ENCODE peak calls at places on chromosomes 7 and 10, in five cellular contexts. C, Z, J, D and P are unnamed samples.

GRCh38 chr7:2530076-2530967 is 10.7 kb downstream of the LFNG start:
- DNase-seq in C (peak), Z (peak), J (no peak), D (no peak), P (no peak)

GRCh38 chr7:103593691-103594090 is 147.7 kb upstream of the SLC26A5 start:
- DNase-seq in C (peak), Z (peak), J (no peak), D (peak), P (no peak)

GRCh38 chr10:26216577-26216948 is at the start of gene GAD2:
- DNase-seq in C (no peak), Z (no peak), J (no peak), D (no peak), P (no peak)

GRCh38 chr10:133274751-133275682 is 1.7 kb downstream of the ADAM8 start:
- DNase-seq in C (peak), Z (peak), J (no peak), D (no peak), P (peak)

GRCh38 chr7:42292991-42293521 is 56.0 kb upstream of the GLI3 start:
- DNase-seq in C (peak), Z (no peak), J (no peak), D (no peak), P (peak)

GRCh38 chr10:69232252-69232651 is 12.1 kb downstream of the HKDC1 start:
- DNase-seq in C (peak), Z (peak), J (peak), D (peak), P (peak)

GRCh38 chr10:30048768-30049507 is 10.4 kb downstream of the JCAD start:
- DNase-seq in C (no peak), Z (no peak), J (no peak), D (no peak), P (no peak)

GRCh38 chr10:101297901-101298451 is 56.0 kb upstream of the BTRC start:
- DNase-seq in C (peak), Z (peak), J (peak), D (peak), P (no peak)

GRCh38 chr10:119281581-119282071 is 74.3 kb downstream of the GRK5 start:
- DNase-seq in C (no peak), Z (peak), J (no peak), D (no peak), P (no peak)

GRCh38 chr7:1852781-1853618 is 182.9 kb downstream of the ELFN1 start:
- DNase-seq in C (no peak), Z (no peak), J (no peak), D (no peak), P (no peak)

GRCh38 chr7:398888-399287 is 108.9 kb downstream of the FOXL3 start:
- DNase-seq in C (no peak), Z (no peak), J (no peak), D (no peak), P (no peak)

GRCh38 chr10:122304054-122304579 is 33.0 kb downstream of the BTBD16 start:
- DNase-seq in C (no peak), Z (no peak), J (no peak), D (no peak), P (no peak)

GRCh38 chr7:93430917-93431588 is 143.5 kb downstream of the CALCR start:
- DNase-seq in C (no peak), Z (no peak), J (no peak), D (no peak), P (no peak)

GRCh38 chr10:119480667-119481066 is 61.9 kb downstream of the RGS10 start:
- DNase-seq in C (no peak), Z (no peak), J (no peak), D (no peak), P (no peak)

GRCh38 chr10:21961847-21962246 is 41.7 kb downstream of the DNAJC1 start:
- DNase-seq in C (no peak), Z (no peak), J (no peak), D (peak), P (no peak)

DNA sequence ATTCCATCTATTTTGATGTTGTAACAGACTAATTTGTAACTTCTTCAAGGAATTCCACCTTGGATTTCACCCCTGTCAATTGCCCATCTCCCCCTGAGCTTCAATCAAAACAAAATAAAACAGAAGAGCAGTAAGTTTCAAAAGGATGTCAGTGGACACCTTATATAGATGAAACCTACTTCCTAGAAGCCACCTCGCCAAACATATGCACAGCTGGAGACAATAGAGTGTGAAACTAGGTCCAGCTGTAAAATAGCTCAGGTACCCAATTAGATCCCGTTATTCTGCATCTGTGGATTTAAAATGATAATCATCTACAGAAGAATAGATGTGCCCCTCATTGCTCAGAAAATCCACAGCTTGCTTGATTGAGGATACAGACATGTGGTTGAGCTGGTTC is 598.6 kb downstream of the SH2D4B start:
- DNase-seq in C (no peak), Z (no peak), J (no peak), D (no peak), P (no peak)
- H2AFZ ChIP-seq in C (no peak), Z (no peak), J (no peak), D (no peak), P (no peak)

DNA sequence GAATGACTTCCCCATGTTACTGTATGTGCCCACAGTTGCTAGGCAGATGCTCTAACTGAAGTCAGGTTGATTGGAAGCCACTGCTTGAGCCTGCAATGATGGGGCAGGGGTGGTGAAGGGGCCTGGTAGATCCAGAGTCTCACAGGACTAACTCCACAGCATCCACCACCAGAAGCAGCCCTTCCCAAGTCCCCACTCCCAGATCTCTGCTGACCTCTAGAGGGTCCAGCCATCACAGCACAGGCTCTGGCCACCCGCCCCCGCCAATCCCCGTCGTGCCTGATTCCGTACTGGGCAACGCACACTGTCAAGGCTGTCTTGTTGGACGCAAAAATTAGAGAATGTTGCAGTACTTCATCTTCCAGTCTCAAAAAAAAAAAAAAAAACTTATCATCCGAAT is 136.8 kb upstream of the PDE1C start:
- DNase-seq in C (peak), Z (peak), J (no peak), D (peak), P (no peak)
- TF ChIP-seq CTCF in C (peak), Z (no peak), J (peak), D (peak), P (no peak)

GRCh38 chr7:78043159-78043558 is 244.6 kb downstream of the PHTF2 start:
- DNase-seq in C (no peak), Z (no peak), J (no peak), D (no peak), P (no peak)

GRCh38 chr7:78052112-78052511 is 253.5 kb downstream of the PHTF2 start:
- DNase-seq in C (no peak), Z (no peak), J (no peak), D (no peak), P (no peak)

DNA sequence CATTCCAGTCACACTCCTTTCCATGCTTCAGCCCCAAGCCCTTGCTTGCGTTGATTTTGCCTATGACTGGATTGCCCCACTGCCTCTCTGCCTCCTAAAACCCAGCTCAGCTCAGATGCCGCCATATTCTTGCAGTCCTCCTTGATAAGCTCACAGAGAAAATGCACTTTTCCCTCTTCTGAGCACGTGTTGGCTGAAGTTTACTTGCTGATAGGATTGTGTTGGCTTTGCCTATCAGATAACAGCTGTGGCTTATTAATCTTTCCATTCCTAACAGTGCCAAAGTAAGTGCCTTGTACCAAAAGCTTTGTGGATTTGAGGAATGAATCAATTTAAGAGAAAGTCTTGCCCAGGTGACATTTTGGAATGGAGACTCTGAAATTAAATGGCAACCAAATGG is 249.2 kb downstream of the PHTF2 start:
- DNase-seq in C (no peak), Z (no peak), J (no peak), D (no peak), P (no peak)
- H2AFZ ChIP-seq in C (no peak), Z (no peak), J (no peak), D (no peak), P (no peak)

GRCh38 chr10:32963102-32963501 is 5.1 kb upstream of the ITGB1 start:
- DNase-seq in C (no peak), Z (peak), J (no peak), D (peak), P (no peak)

GRCh38 chr10:32960022-32960421 is 2.0 kb upstream of the ITGB1 start:
- DNase-seq in C (peak), Z (no peak), J (no peak), D (no peak), P (no peak)

GRCh38 chr10:32961343-32961891 is 3.4 kb upstream of the ITGB1 start:
- DNase-seq in C (no peak), Z (no peak), J (no peak), D (no peak), P (no peak)

GRCh38 chr10:32962541-32962940 is 4.5 kb upstream of the ITGB1 start:
- DNase-seq in C (no peak), Z (peak), J (no peak), D (no peak), P (no peak)

DNA sequence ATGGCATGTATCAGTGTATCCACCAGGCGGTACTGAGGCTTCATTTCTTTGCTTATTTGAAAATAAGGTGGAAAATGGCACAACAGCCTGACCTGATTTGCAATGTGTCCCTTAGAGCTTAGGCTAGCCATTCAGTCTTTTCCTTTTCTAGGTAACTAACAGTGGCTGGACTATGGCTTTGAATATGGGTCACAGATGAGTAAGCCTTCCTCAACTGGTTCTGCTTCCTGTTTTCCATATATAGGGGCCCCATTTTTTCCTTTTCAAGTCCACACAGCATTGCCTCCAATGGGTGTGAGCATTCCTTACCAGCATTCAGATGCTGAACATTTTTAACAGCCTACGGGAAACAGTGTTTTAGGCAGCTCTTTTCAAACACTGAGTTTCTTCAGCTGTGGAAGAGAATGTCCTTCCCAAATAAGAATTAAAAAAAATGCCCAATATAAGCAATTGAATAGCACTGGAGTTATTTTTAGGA is 3.9 kb upstream of the ITGB1 start:
- DNase-seq in C (peak), Z (peak), J (peak), D (peak), P (no peak)
- TF ChIP-seq CTCF in C (peak), Z (peak), J (no peak), D (peak), P (peak)

GRCh38 chr7:12103948-12104347 is 107.1 kb upstream of the TMEM106B start:
- DNase-seq in C (peak), Z (peak), J (no peak), D (no peak), P (no peak)
- H2AFZ ChIP-seq in C (no peak), Z (no peak), J (no peak), D (no peak), P (no peak)

DNA sequence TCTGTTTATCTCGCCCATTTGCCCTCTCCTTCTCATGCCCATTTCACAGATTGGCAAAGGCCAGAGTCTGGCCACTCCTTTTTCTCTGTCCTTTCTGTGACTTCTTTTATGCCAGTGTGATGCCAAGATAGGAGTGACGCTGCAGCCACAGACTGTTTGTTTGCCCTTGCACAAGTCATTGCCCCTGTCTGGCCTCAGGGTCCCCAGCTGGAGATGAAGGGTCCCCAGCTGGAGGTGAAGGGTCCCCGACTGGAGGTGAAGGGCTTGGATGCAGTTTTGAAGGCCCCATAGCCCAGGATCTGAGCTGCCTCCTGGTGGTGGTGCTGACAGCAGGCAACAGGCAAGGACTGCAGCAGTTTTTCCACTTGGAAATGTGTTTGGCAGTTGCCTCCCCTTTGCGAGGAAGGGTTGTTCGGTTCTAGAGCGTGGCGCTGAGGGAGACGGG is 50.8 kb upstream of the SLC29A3 start:
- DNase-seq in C (no peak), Z (peak), J (no peak), D (peak), P (no peak)
- TF ChIP-seq CTCF in C (peak), Z (peak), J (peak), D (peak), P (peak)

GRCh38 chr10:93947524-93947923 is 46.2 kb upstream of the PLCE1 start:
- DNase-seq in C (no peak), Z (peak), J (no peak), D (peak), P (no peak)
- H2AFZ ChIP-seq in C (no peak), Z (no peak), J (no peak), D (peak), P (no peak)

GRCh38 chr7:150379590-150380379 is 655 bp downstream of the ZNF775 start:
- DNase-seq in C (peak), Z (no peak), J (no peak), D (no peak), P (no peak)

GRCh38 chr7:150378853-150379589 is at the start of gene ZNF775:
- DNase-seq in C (peak), Z (peak), J (peak), D (peak), P (peak)

GRCh38 chr7:150377116-150377979 is 1.8 kb upstream of the ZNF775 start:
- DNase-seq in C (no peak), Z (no peak), J (no peak), D (no peak), P (no peak)

GRCh38 chr7:150376560-150376959 is 2.6 kb upstream of the ZNF775 start:
- DNase-seq in C (no peak), Z (no peak), J (no peak), D (no peak), P (no peak)

DNA sequence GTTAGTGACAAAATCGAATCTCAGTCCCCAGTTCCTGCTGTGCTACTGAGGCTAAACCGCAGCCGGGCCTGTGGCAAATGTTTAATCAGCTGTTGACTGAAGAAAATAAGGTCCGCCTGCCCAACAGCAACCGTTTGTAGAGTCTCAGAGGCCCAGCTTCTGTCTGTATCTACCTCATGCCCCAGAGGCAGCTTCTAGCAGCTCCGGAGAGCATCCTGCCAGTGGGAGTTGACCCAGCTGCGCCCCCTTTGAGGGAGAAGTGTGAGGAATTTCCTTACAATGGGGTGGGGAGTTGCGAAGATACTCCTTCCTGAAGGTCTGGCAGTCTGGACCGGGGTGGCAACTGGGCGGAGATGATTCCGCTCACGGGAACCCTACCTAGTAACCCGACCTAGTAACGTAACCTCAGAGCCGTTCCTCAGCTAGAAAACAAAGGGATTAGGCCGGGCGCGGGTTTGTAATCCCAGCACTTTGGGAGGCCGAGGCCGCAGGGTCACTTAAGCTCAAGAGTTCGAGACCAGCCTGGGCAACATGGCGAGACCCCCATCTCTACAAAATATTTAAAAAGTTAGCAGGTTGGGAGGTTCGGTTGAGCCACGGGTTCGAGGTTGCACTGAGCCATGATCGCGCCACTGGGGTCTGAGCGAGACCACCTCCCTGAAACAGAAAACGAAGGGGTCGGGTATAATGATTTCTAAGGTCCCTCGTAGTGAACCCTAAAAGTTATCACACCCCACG is 846 bp upstream of the ZNF775 start:
- DNase-seq in C (peak), Z (peak), J (peak), D (peak), P (peak)
- TF ChIP-seq CTCF in C (peak), Z (peak), J (no peak), D (peak), P (no peak)